ENCODE peak calls at places on chromosomes 13 and 19, in nine cellular contexts. R is foreskin fibroblast; O is PC-9; M is CD8-positive, alpha-beta T cell; I is osteocyte; L is mucosa of descending colon; T is body of pancreas; D is GM10248; E is IMR-90. K is an unnamed sample.

GRCh38 chr13:64428196-64428595 is 2801.9 kb downstream of the PCDH9 start:
- DNase-seq in R (peak), O (no peak), M (no peak), I (no peak), L (no peak), T (no peak), D (no peak), E (peak), K (no peak)

GRCh38 chr19:6429419-6430221 is 3.9 kb downstream of the SLC25A41 start:
- DNase-seq in R (no peak), O (no peak), M (no peak), I (no peak), L (no peak), T (no peak), D (no peak), E (no peak), K (no peak)

GRCh38 chr13:24083141-24083540 is 77.4 kb upstream of the SPATA13 start:
- DNase-seq in R (no peak), O (peak), M (no peak), I (no peak), L (no peak), T (peak), D (no peak), E (no peak), K (no peak)

GRCh38 chr19:42255766-42256750 is 1.1 kb upstream of the ERF start:
- DNase-seq in R (no peak), O (peak), M (no peak), I (no peak), L (peak), T (no peak), D (no peak), E (peak), K (peak)

GRCh38 chr13:59444210-59444857 is 719.4 kb downstream of the DIAPH3 start:
- DNase-seq in R (no peak), O (no peak), M (no peak), I (no peak), L (no peak), T (no peak), D (no peak), E (no peak), K (no peak)

GRCh38 chr19:30335306-30335886 is 36.8 kb upstream of the ZNF536 start:
- DNase-seq in R (no peak), O (no peak), M (no peak), I (peak), L (no peak), T (no peak), D (no peak), E (no peak), K (no peak)

GRCh38 chr13:24629320-24629719 is 50.9 kb upstream of the ATP12A start:
- DNase-seq in R (no peak), O (no peak), M (no peak), I (no peak), L (no peak), T (no peak), D (no peak), E (no peak), K (no peak)

GRCh38 chr13:84844473-84844872 is 954.7 kb downstream of the SLITRK6 start:
- DNase-seq in R (no peak), O (no peak), M (no peak), I (no peak), L (no peak), T (no peak), D (no peak), E (no peak), K (no peak)

GRCh38 chr13:30679483-30680330 is 55.6 kb upstream of the ALOX5AP start:
- DNase-seq in R (no peak), O (no peak), M (peak), I (no peak), L (no peak), T (no peak), D (peak), E (peak), K (peak)

GRCh38 chr19:8252922-8253589 is 43.9 kb downstream of the CERS4 start:
- DNase-seq in R (peak), O (peak), M (peak), I (peak), L (peak), T (peak), D (peak), E (peak), K (peak)

GRCh38 chr13:62704795-62705329 is 1289.2 kb upstream of the PCDH20 start:
- DNase-seq in R (no peak), O (no peak), M (no peak), I (no peak), L (no peak), T (no peak), D (no peak), E (no peak), K (no peak)

GRCh38 chr13:99677388-99677951 is 176.2 kb downstream of the TM9SF2 start:
- DNase-seq in R (no peak), O (no peak), M (no peak), I (no peak), L (no peak), T (no peak), D (no peak), E (no peak), K (no peak)

GRCh38 chr13:29743229-29743786 is 107.1 kb downstream of the UBL3 start:
- DNase-seq in R (peak), O (no peak), M (no peak), I (no peak), L (no peak), T (no peak), D (no peak), E (peak), K (no peak)

GRCh38 chr19:17292301-17293074 is 10.7 kb downstream of the ABHD8 start:
- DNase-seq in R (peak), O (peak), M (peak), I (peak), L (peak), T (no peak), D (peak), E (peak), K (peak)

GRCh38 chr13:21556051-21556450 is 47.9 kb downstream of the MICU2 start:
- DNase-seq in R (no peak), O (no peak), M (no peak), I (no peak), L (no peak), T (no peak), D (no peak), E (no peak), K (no peak)

GRCh38 chr13:42384265-42384664 is 112.3 kb downstream of the AKAP11 start:
- DNase-seq in R (no peak), O (no peak), M (no peak), I (no peak), L (no peak), T (no peak), D (no peak), E (no peak), K (no peak)

GRCh38 chr19:49210108-49210900 is 52.7 kb downstream of the TRPM4 start:
- DNase-seq in R (no peak), O (no peak), M (no peak), I (no peak), L (peak), T (peak), D (no peak), E (no peak), K (peak)

GRCh38 chr19:50362030-50362412 is 3.4 kb downstream of the NAPSA start:
- DNase-seq in R (no peak), O (no peak), M (no peak), I (no peak), L (no peak), T (no peak), D (no peak), E (no peak), K (no peak)

GRCh38 chr13:49561064-49561410 is 24.3 kb downstream of the RCBTB1 start:
- DNase-seq in R (no peak), O (no peak), M (no peak), I (no peak), L (no peak), T (peak), D (no peak), E (no peak), K (no peak)

GRCh38 chr19:41083516-41083915 is 4.7 kb upstream of the CYP2A13 start:
- DNase-seq in R (no peak), O (peak), M (no peak), I (no peak), L (no peak), T (no peak), D (no peak), E (no peak), K (no peak)

GRCh38 chr13:81406022-81406421 is 1065.1 kb upstream of the SPRY2 start:
- DNase-seq in R (no peak), O (no peak), M (no peak), I (no peak), L (no peak), T (no peak), D (no peak), E (no peak), K (no peak)
- TF ChIP-seq CTCF in R (no peak), O (no peak), M (no peak), I (no peak), L (no peak), T (no peak), D (no peak), E (no peak), K (no peak)

DNA sequence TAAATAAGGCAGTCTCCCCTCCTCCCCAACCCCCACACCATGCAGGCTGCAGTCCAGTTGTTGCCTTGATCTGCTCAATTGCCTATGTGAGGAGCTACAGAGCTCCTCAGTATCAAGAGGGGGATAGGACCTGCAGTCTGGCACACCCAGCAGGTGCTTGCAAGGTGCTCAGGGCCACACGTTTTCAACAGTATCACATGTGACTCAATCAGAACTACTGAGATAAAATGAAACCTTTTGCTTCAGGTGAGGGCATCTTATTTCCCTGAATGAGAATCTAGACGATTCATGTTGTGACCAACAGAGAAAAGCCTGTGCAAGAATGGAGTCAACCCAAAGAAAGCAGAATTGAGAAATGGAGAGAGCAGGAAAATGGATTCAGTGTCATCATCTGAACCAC is 23.5 kb upstream of the LRCH1 start:
- DNase-seq in R (no peak), O (no peak), M (no peak), I (no peak), L (no peak), T (no peak), D (no peak), E (no peak), K (no peak)
- TF ChIP-seq CTCF in R (no peak), O (no peak), M (no peak), I (no peak), L (no peak), T (no peak), D (no peak), E (no peak), K (no peak)

DNA sequence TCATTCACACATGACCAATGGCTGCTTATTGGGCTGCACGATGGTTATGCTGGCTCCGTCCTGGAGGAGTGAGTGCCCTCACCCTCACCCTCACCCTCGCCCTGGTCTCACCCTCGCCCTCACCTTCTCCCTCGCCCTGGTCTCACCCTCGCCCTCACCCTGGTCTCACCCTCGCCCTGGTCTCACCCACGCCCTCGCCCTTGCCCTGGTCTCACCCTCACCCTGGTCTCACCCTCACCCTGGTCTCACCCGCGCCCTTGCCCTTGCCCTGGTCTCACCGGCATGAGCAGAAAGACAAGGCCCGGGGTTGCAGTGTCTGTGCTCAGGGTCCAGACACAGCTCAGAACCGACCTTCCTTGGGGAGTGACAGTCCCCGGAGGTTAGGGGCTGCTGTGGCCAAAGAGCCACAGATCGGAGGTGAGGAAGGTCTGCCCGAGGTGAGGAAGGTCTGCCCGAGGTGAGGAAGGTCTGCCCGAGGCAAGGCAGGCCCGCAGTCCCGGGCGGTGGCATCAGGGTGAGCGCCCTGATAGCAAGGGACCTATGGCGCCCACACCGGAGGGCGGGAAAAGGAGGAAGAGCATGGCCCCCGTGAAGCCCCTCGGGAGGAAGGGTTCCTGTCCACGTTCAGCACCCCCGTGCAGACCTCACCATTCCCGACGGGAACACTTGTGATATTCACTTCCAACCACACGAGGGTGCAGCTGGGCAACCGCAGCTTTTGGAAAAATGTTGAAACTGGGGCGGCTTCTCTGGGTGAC is 65.6 kb downstream of the MCF2L start:
- DNase-seq in R (peak), O (peak), M (no peak), I (no peak), L (peak), T (peak), D (no peak), E (peak), K (peak)
- TF ChIP-seq CTCF in R (peak), O (peak), M (no peak), I (peak), L (peak), T (peak), D (no peak), E (peak), K (peak)

GRCh38 chr19:54478677-54479266 is 5.7 kb upstream of the CDC42EP5 start:
- DNase-seq in R (no peak), O (no peak), M (no peak), I (no peak), L (no peak), T (peak), D (peak), E (peak), K (peak)

GRCh38 chr19:54475706-54476105 is 2.6 kb upstream of the CDC42EP5 start:
- DNase-seq in R (no peak), O (no peak), M (no peak), I (no peak), L (peak), T (no peak), D (no peak), E (no peak), K (no peak)

GRCh38 chr19:54480048-54480447 is 7.0 kb upstream of the CDC42EP5 start:
- DNase-seq in R (no peak), O (no peak), M (no peak), I (no peak), L (no peak), T (no peak), D (no peak), E (no peak), K (no peak)

GRCh38 chr19:54473983-54474382 is 887 bp upstream of the CDC42EP5 start:
- DNase-seq in R (no peak), O (no peak), M (no peak), I (no peak), L (peak), T (no peak), D (no peak), E (no peak), K (no peak)

DNA sequence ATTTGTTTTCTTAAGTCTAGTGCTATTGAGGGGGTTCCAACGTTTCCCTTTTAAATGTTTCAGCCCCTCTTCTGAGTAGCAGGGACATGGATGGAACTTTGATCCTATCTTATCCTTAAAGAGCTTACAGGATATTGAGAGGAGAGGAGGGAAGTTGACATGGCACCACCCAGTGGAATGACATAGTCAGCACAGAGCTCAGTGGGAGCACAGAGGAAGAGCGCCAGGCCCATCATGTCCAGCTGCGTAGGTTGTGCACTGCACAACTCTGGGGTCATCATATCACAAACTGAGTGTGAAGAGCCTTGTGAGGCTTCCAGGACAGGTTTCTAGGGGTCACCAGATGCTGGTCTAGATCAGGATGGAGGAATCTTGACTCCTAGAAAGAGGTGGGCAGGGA is 4.6 kb upstream of the CDC42EP5 start:
- DNase-seq in R (no peak), O (no peak), M (no peak), I (no peak), L (no peak), T (no peak), D (no peak), E (no peak), K (no peak)
- TF ChIP-seq CTCF in R (peak), O (no peak), M (no peak), I (no peak), L (no peak), T (no peak), D (peak), E (peak), K (no peak)

GRCh38 chr13:38223093-38223492 is 126.6 kb upstream of the UFM1 start:
- DNase-seq in R (no peak), O (no peak), M (no peak), I (no peak), L (no peak), T (no peak), D (no peak), E (peak), K (no peak)
- TF ChIP-seq CTCF in R (peak), O (no peak), M (no peak), I (peak), L (no peak), T (no peak), D (peak), E (no peak), K (no peak)

GRCh38 chr19:15812059-15812722 is 3.3 kb downstream of the OR10H1 start:
- DNase-seq in R (no peak), O (no peak), M (peak), I (no peak), L (no peak), T (no peak), D (no peak), E (no peak), K (no peak)

GRCh38 chr19:15815306-15815705 is at the start of gene OR10H1:
- DNase-seq in R (no peak), O (peak), M (no peak), I (no peak), L (no peak), T (peak), D (no peak), E (no peak), K (no peak)

GRCh38 chr19:15813916-15814315 is 1.5 kb downstream of the OR10H1 start:
- DNase-seq in R (no peak), O (no peak), M (no peak), I (no peak), L (no peak), T (no peak), D (no peak), E (no peak), K (no peak)

GRCh38 chr19:15811476-15811875 is 4.0 kb downstream of the OR10H1 start:
- DNase-seq in R (no peak), O (no peak), M (no peak), I (no peak), L (no peak), T (no peak), D (no peak), E (no peak), K (no peak)

DNA sequence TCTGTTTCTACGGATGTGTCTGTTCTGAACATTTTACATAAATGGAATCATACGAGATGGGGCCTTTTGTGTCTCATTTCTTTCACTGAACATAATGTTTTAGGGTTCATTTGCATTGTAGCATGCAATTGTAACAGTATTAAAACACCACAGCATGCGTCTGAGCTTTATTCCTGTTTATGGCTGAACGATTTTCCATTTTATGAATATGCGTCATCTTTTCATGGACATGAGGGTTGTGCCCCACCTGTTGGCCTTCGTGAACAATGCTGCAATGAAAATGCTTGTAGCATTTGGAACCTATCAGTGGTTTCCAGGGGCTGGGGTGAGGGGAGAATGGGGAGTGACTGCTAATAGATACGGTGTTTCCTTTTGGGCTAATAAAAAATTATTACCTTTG is 5.1 kb downstream of the OR10H1 start:
- DNase-seq in R (no peak), O (peak), M (no peak), I (no peak), L (peak), T (no peak), D (no peak), E (no peak), K (no peak)
- TF ChIP-seq CTCF in R (no peak), O (peak), M (no peak), I (no peak), L (peak), T (peak), D (no peak), E (no peak), K (no peak)

GRCh38 chr19:3672993-3673392 is 27.3 kb downstream of the PIP5K1C start:
- DNase-seq in R (no peak), O (no peak), M (no peak), I (no peak), L (no peak), T (no peak), D (no peak), E (no peak), K (no peak)
- TF ChIP-seq CTCF in R (no peak), O (no peak), M (no peak), I (no peak), L (no peak), T (no peak), D (no peak), E (no peak), K (no peak)

K was measured in glutamatergic neuron.